ENCODE peak calls at places on chromosomes 7 and 10, in four cellular contexts. U, H, P and M are unnamed samples.

GRCh38 chr7:105429746-105430612 is 41.3 kb upstream of the SRPK2 start:
- DNase-seq in U (no peak), P (no peak), H (no peak), M (peak)

GRCh38 chr7:95758187-95758586 is 14.2 kb upstream of the DYNC1I1 start:
- DNase-seq in H (no peak), U (no peak), P (no peak), M (no peak)

GRCh38 chr7:79405368-79405767 is 48.1 kb downstream of the MAGI2 start:
- DNase-seq in U (no peak), P (no peak), H (no peak), M (peak)

GRCh38 chr7:57404343-57404966 is 45.5 kb upstream of the ZNF716 start:
- DNase-seq in U (no peak), H (no peak), P (no peak), M (no peak)

GRCh38 chr10:75926763-75927162 is 495.3 kb downstream of the LRMDA start:
- DNase-seq in P (no peak), U (no peak), H (no peak), M (no peak)

GRCh38 chr7:4751398-4751947 is 23.9 kb upstream of the AP5Z1 start:
- DNase-seq in P (no peak), U (no peak), H (no peak), M (no peak)

GRCh38 chr7:77406421-77406820 is 9.7 kb downstream of the GSAP start:
- DNase-seq in P (no peak), U (no peak), H (no peak), M (no peak)

GRCh38 chr7:36118344-36118743 is 34.7 kb upstream of the EEPD1 start:
- DNase-seq in P (no peak), H (no peak), U (no peak), M (peak)

GRCh38 chr10:80289451-80290287 is at the start of gene MAT1A:
- DNase-seq in P (peak), U (no peak), H (no peak), M (peak)

GRCh38 chr10:62054408-62054807 is 152.9 kb downstream of the ARID5B start:
- DNase-seq in P (no peak), H (no peak), U (no peak), M (no peak)

GRCh38 chr10:3399756-3400155 is 227.2 kb upstream of the PITRM1 start:
- DNase-seq in U (no peak), P (no peak), H (no peak), M (no peak)

GRCh38 chr7:82616059-82616723 is 172.6 kb upstream of the CACNA2D1 start:
- DNase-seq in P (no peak), H (no peak), U (no peak), M (no peak)

GRCh38 chr7:29332875-29333482 is 138.4 kb downstream of the CHN2 start:
- DNase-seq in U (no peak), P (no peak), H (no peak), M (no peak)

GRCh38 chr10:11162828-11163599 is 145.3 kb downstream of the CELF2 start:
- DNase-seq in U (no peak), H (peak), P (no peak), M (no peak)

GRCh38 chr10:4371691-4372295 is 454.2 kb upstream of the AKR1E2 start:
- DNase-seq in H (no peak), U (no peak), P (no peak), M (no peak)

GRCh38 chr7:81367335-81367801 is 402.5 kb downstream of the HGF start:
- DNase-seq in H (no peak), U (no peak), P (no peak), M (no peak)

GRCh38 chr10:13453896-13454295 is 74.9 kb downstream of the BEND7 start:
- DNase-seq in H (peak), U (no peak), P (no peak), M (no peak)

GRCh38 chr7:153887756-153888591 is 164.2 kb upstream of the DPP6 start:
- DNase-seq in U (no peak), P (no peak), H (no peak), M (no peak)

GRCh38 chr10:34776090-34776690 is 38.9 kb downstream of the PARD3 start:
- DNase-seq in U (no peak), H (no peak), P (no peak), M (no peak)

GRCh38 chr7:4882169-4882741 is 1.3 kb downstream of the RADIL start:
- DNase-seq in P (no peak), U (peak), H (no peak), M (no peak)

GRCh38 chr10:84695983-84696382 is 367.6 kb downstream of the CCSER2 start:
- DNase-seq in U (no peak), H (no peak), P (no peak), M (no peak)

GRCh38 chr7:27115161-27116018 is 12.9 kb upstream of the HOXA2 start:
- DNase-seq in P (no peak), U (no peak), H (no peak), M (no peak)

GRCh38 chr7:68511281-68511680 is 1087.0 kb upstream of the AUTS2 start:
- DNase-seq in P (no peak), H (no peak), U (no peak), M (no peak)

GRCh38 chr7:154769011-154769410 is 233.9 kb downstream of the PAXIP1 start:
- DNase-seq in P (no peak), H (no peak), U (no peak), M (no peak)

GRCh38 chr10:48606530-48607355 is 1.9 kb upstream of the ARHGAP22 start:
- DNase-seq in P (no peak), U (no peak), H (no peak), M (no peak)

GRCh38 chr7:2196381-2197378 is 36.1 kb downstream of the MAD1L1 start:
- DNase-seq in U (no peak), H (no peak), P (no peak), M (no peak)

GRCh38 chr7:74290999-74291441 is 1.8 kb downstream of the CLIP2 start:
- DNase-seq in P (no peak), U (no peak), H (no peak), M (no peak)

GRCh38 chr10:69037489-69037888 is 48.9 kb downstream of the KIFBP start:
- DNase-seq in U (no peak), P (no peak), H (no peak), M (no peak)

GRCh38 chr7:96014617-96015016 is 242.3 kb downstream of the DYNC1I1 start:
- DNase-seq in P (no peak), U (no peak), H (no peak), M (no peak)

GRCh38 chr10:132700168-132701098 is 85.5 kb downstream of the NKX6-2 start:
- DNase-seq in H (no peak), U (no peak), P (no peak), M (no peak)

GRCh38 chr10:84243759-84244158 is 1.1 kb upstream of the RGR start:
- DNase-seq in H (no peak), U (no peak), P (no peak), M (no peak)

GRCh38 chr7:116271161-116271979 is 61.0 kb downstream of the TES start:
- DNase-seq in H (no peak), P (no peak), U (no peak), M (no peak)

GRCh38 chr10:97319671-97320479 is 804 bp downstream of the FRAT1 start:
- DNase-seq in H (no peak), P (peak), U (peak), M (peak)

GRCh38 chr10:36023939-36024338 is 381.8 kb upstream of the FZD8 start:
- DNase-seq in U (no peak), P (no peak), H (no peak), M (peak)

GRCh38 chr7:23065974-23066373 is 39.6 kb upstream of the KLHL7 start:
- DNase-seq in H (no peak), U (no peak), P (no peak), M (no peak)

GRCh38 chr7:36985866-36986402 is 261.6 kb upstream of the AOAH start:
- DNase-seq in U (no peak), H (no peak), P (no peak), M (no peak)

GRCh38 chr7:148347981-148348380 is 242.6 kb upstream of the C7orf33 start:
- DNase-seq in H (no peak), U (no peak), P (no peak), M (no peak)

GRCh38 chr10:133151528-133151927 is 8.5 kb upstream of the KNDC1 start:
- DNase-seq in U (no peak), H (no peak), P (peak), M (no peak)

GRCh38 chr10:129096340-129096984 is 370.6 kb upstream of the MGMT start:
- DNase-seq in P (no peak), U (no peak), H (no peak), M (no peak)

GRCh38 chr7:112263519-112263918 is 57.0 kb downstream of the ZNF277 start:
- DNase-seq in U (no peak), P (no peak), H (no peak), M (no peak)
- TF ChIP-seq HDAC6 in U (no peak), P (no peak), H (no peak), M (no peak)

GRCh38 chr7:92613214-92613613 is 23.0 kb upstream of the FAM133B start:
- DNase-seq in U (no peak), H (no peak), P (no peak), M (no peak)

GRCh38 chr7:92612501-92612900 is 22.3 kb upstream of the FAM133B start:
- DNase-seq in U (no peak), H (no peak), P (no peak), M (no peak)

GRCh38 chr7:92613720-92614119 is 23.5 kb upstream of the FAM133B start:
- DNase-seq in P (no peak), H (no peak), U (no peak), M (no peak)

GRCh38 chr7:92614586-92615237 is 24.5 kb upstream of the FAM133B start:
- DNase-seq in P (no peak), H (no peak), U (no peak), M (no peak)

DNA sequence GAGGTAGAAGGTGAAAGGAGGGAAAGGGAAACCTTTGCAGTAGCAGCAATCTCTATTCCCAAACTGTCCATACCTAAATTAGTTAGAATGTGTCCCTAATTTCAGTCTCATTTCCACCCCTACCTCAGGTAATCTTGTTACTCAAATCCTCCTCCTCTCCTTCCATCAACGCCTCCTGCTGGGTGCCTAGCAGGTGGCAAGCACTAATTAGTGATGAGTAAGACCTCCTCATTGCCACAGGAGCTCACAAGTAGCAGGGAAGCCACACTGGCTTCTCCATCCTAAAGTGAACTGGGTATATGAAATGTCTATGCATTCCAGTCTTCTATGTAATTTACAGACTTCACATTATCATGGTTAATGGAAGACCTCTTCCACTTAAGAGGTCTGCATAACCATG is 25.7 kb upstream of the FAM133B start:
- DNase-seq in P (no peak), H (no peak), U (no peak), M (no peak)
- TF ChIP-seq HDAC6 in P (no peak), H (no peak), U (no peak), M (no peak)

DNA sequence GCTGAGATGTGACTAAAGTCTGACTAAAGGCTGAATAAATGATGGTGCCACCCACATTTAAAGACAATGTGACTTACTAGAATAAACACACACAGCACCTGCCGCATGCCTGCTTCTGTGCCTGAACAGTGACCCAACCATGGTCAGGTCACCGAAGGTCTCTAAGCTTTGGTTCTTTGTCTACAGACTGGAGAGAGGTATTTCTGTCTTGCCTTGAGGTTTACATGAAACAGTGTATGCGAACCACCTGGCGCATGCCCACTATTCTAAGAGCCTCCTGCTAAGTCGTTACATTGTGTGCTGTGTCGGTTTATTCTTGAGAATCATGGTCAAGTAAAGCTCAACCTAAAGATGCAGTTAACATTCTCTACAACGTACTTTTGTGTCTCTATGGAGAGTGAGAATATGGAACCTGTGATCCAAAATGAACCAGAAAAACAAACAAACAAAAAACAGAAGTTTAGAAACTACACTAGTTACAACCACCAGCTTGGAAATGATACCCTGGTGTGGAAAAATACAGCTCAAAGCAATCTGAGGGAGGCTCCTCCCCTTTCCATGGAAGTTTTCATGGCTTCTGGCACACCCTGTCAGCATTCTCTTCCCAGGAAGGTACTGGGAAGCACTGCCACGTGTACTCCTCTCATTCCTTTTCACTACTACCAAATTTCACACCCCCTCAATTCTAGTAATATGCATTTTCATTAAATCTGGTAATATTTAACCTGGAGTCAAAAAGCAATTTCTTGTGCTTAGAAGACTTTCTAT is 40.0 kb downstream of the VOPP1 start:
- DNase-seq in P (no peak), H (peak), U (no peak), M (no peak)
- TF ChIP-seq HDAC6 in P (no peak), H (no peak), U (no peak), M (no peak)

GRCh38 chr10:131230641-131231322 is 80.7 kb downstream of the TCERG1L start:
- DNase-seq in U (no peak), P (no peak), H (no peak), M (no peak)
- TF ChIP-seq HDAC6 in U (no peak), P (no peak), H (no peak), M (no peak)

GRCh38 chr10:112815238-112816032 is 134.6 kb upstream of the TCF7L2 start:
- DNase-seq in U (no peak), H (no peak), P (no peak), M (peak)

GRCh38 chr10:112812571-112812970 is 137.5 kb upstream of the TCF7L2 start:
- DNase-seq in P (no peak), U (no peak), H (no peak), M (no peak)

GRCh38 chr10:112810651-112811215 is 139.3 kb upstream of the TCF7L2 start:
- DNase-seq in U (no peak), H (no peak), P (no peak), M (no peak)

GRCh38 chr10:112813866-112814596 is 136.0 kb upstream of the TCF7L2 start:
- DNase-seq in H (no peak), U (no peak), P (no peak), M (no peak)

GRCh38 chr10:112811741-112812551 is 138.1 kb upstream of the TCF7L2 start:
- DNase-seq in P (peak), U (no peak), H (no peak), M (peak)
- TF ChIP-seq HDAC6 in P (no peak), U (no peak), H (no peak), M (no peak)

DNA sequence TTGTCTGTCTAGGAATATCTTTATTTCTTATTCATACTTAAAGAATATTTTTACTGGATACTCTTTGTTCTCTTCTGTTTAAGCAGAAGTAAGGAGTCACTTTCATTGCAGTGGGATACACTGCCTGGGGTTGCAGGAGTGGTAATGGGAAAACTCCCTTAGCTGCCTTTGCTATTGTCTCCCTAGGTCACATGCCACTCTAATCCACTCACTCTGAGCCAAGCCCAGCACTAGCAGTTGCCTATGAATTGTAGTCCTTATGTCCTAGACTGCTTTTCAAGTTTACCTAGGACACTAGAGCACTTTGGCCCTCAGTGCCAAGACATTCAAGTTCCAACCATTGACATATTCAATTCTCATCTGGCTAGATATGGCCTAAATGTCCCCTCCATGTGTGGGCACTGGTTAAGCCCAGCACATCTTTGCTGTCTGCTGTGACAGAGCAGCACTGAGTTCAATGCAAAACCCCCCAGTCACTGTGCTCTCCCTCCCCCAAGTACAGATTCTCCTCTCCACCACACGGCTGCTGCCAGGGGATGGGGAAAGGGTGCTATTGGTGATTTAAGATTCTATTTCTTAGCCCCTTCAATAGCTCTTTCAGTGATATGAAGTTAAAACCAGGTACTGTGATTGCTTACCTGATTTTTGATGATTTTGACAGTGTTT is 991.7 kb upstream of the KCND2 start:
- DNase-seq in H (no peak), U (no peak), P (no peak), M (no peak)
- TF ChIP-seq HDAC6 in H (no peak), U (no peak), P (no peak), M (no peak)

DNA sequence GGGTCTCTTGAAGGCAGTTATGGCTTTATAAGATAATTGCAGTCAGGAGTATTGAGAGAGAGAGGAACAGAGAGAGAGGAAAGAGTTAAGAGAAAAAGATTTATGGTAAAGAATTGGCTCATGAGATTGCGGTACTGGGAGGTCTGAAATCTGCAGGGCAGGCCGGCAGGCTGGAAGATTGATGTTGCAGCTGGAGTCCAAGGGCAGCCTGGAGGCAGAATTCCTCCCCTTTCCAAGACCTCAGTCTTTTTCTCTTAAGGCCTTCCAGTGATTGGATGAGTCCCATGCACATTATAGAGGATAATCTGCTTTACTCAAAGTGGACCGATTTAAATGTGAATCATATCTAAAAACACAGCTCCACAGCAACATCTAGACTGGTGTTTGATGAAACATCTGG is 68.4 kb downstream of the HACD1 start:
- DNase-seq in H (no peak), U (no peak), P (no peak), M (no peak)
- TF ChIP-seq HDAC6 in H (no peak), U (no peak), P (no peak), M (no peak)

DNA sequence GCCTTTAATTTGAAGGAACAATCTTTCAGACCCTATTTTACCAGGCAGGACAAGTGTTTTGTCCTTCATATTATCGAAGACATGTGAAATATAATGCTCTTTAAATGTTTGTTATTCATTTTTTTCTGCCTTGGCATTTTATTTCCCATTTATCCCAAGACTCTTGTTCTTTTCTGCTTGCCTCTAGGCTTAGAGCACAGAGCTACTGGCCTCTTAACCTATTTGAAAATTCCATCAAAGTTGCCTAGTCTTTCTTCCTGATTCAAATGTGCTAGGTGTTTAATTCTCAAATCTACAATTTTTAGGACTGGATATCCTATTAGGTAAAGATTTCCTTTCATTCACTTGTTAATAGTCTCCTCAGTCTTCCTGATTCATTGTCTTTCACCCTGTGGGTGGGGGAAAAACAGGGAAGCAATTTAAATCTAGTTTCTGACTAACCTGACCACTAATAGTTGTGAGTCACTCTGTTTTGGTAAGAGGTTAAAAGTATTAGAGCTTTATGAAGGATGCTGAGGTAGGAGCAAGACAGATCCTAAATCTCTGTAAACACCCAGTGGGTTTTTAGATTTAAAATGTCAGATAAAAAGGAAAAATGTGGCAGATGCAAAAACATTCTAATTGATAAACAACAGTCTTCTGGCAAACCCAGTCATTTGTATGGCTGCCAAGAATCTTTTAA is 1.5 kb downstream of the LIPK start:
- DNase-seq in P (no peak), H (no peak), U (no peak), M (no peak)
- TF ChIP-seq HDAC6 in P (no peak), H (no peak), U (no peak), M (no peak)

GRCh38 chr7:46192191-46192590 is 271.1 kb upstream of the IGFBP3 start:
- DNase-seq in P (no peak), H (no peak), U (no peak), M (no peak)
- TF ChIP-seq HDAC6 in P (no peak), H (no peak), U (no peak), M (no peak)

GRCh38 chr10:15313844-15314243 is 57.2 kb downstream of the FAM171A1 start:
- DNase-seq in P (no peak), H (no peak), U (peak), M (no peak)
- TF ChIP-seq HDAC6 in P (no peak), H (no peak), U (no peak), M (no peak)